ENCODE peak calls at places on chromosomes 1 and 21, in seven cellular contexts. One of them, this sample, is unnamed.

GRCh38 chr1:11967028-11967547 is 13.2 kb upstream of the MFN2 start:
- DNase-seq in T-helper 1 cell: peak
- DNase-seq in lung microvascular endothelial cell: peak
- DNase-seq in activated CD8-positive, alpha-beta memory T cell treated with anti-CD3 and anti-CD28 coated beads for 48 hours: no peak
- DNase-seq in stimulated activated effector memory CD8-positive, alpha-beta T cell treated with anti-CD3 and anti-CD28 coated beads, Interleukin-12 subunit alpha, Interleukin-12 subunit beta, amount 100 ng/mL, for 72 hours: no peak
- DNase-seq in skeletal muscle cell: no peak
- DNase-seq in GM18507: no peak
- DNase-seq in this sample: peak

GRCh38 chr1:200410566-200410878 is 686 bp upstream of the ZNF281 start:
- DNase-seq in GM18507: no peak
- DNase-seq in activated CD8-positive, alpha-beta memory T cell treated with anti-CD3 and anti-CD28 coated beads for 48 hours: no peak
- DNase-seq in T-helper 1 cell: peak
- DNase-seq in skeletal muscle cell: no peak
- DNase-seq in lung microvascular endothelial cell: peak
- DNase-seq in stimulated activated effector memory CD8-positive, alpha-beta T cell treated with anti-CD3 and anti-CD28 coated beads, Interleukin-12 subunit alpha, Interleukin-12 subunit beta, amount 100 ng/mL, for 72 hours: no peak
- DNase-seq in this sample: no peak

GRCh38 chr1:247113094-247113497 is 8.9 kb upstream of the ZNF669 start:
- DNase-seq in skeletal muscle cell: no peak
- DNase-seq in GM18507: no peak
- DNase-seq in stimulated activated effector memory CD8-positive, alpha-beta T cell treated with anti-CD3 and anti-CD28 coated beads, Interleukin-12 subunit alpha, Interleukin-12 subunit beta, amount 100 ng/mL, for 72 hours: no peak
- DNase-seq in lung microvascular endothelial cell: peak
- DNase-seq in activated CD8-positive, alpha-beta memory T cell treated with anti-CD3 and anti-CD28 coated beads for 48 hours: no peak
- DNase-seq in T-helper 1 cell: no peak
- DNase-seq in this sample: no peak

GRCh38 chr1:234986750-234987414 is 141.8 kb downstream of the TOMM20 start:
- DNase-seq in lung microvascular endothelial cell: peak
- DNase-seq in T-helper 1 cell: no peak
- DNase-seq in stimulated activated effector memory CD8-positive, alpha-beta T cell treated with anti-CD3 and anti-CD28 coated beads, Interleukin-12 subunit alpha, Interleukin-12 subunit beta, amount 100 ng/mL, for 72 hours: no peak
- DNase-seq in GM18507: no peak
- DNase-seq in activated CD8-positive, alpha-beta memory T cell treated with anti-CD3 and anti-CD28 coated beads for 48 hours: no peak
- DNase-seq in skeletal muscle cell: no peak
- DNase-seq in this sample: no peak

GRCh38 chr1:1430114-1430982 is 5.1 kb upstream of the VWA1 start:
- DNase-seq in stimulated activated effector memory CD8-positive, alpha-beta T cell treated with anti-CD3 and anti-CD28 coated beads, Interleukin-12 subunit alpha, Interleukin-12 subunit beta, amount 100 ng/mL, for 72 hours: no peak
- DNase-seq in GM18507: no peak
- DNase-seq in lung microvascular endothelial cell: peak
- DNase-seq in skeletal muscle cell: no peak
- DNase-seq in T-helper 1 cell: no peak
- DNase-seq in activated CD8-positive, alpha-beta memory T cell treated with anti-CD3 and anti-CD28 coated beads for 48 hours: no peak
- DNase-seq in this sample: peak

GRCh38 chr1:15337656-15338402 is 71.9 kb upstream of the EFHD2 start:
- DNase-seq in GM18507: no peak
- DNase-seq in skeletal muscle cell: peak
- DNase-seq in lung microvascular endothelial cell: peak
- DNase-seq in activated CD8-positive, alpha-beta memory T cell treated with anti-CD3 and anti-CD28 coated beads for 48 hours: no peak
- DNase-seq in stimulated activated effector memory CD8-positive, alpha-beta T cell treated with anti-CD3 and anti-CD28 coated beads, Interleukin-12 subunit alpha, Interleukin-12 subunit beta, amount 100 ng/mL, for 72 hours: no peak
- DNase-seq in T-helper 1 cell: no peak
- DNase-seq in this sample: peak

GRCh38 chr21:29196664-29197052 is 66.2 kb downstream of the MAP3K7CL start:
- DNase-seq in GM18507: no peak
- DNase-seq in stimulated activated effector memory CD8-positive, alpha-beta T cell treated with anti-CD3 and anti-CD28 coated beads, Interleukin-12 subunit alpha, Interleukin-12 subunit beta, amount 100 ng/mL, for 72 hours: no peak
- DNase-seq in activated CD8-positive, alpha-beta memory T cell treated with anti-CD3 and anti-CD28 coated beads for 48 hours: no peak
- DNase-seq in lung microvascular endothelial cell: peak
- DNase-seq in T-helper 1 cell: no peak
- DNase-seq in skeletal muscle cell: no peak
- DNase-seq in this sample: no peak

GRCh38 chr1:19648689-19649088 is 4.6 kb downstream of the NBL1 start:
- DNase-seq in activated CD8-positive, alpha-beta memory T cell treated with anti-CD3 and anti-CD28 coated beads for 48 hours: no peak
- DNase-seq in GM18507: no peak
- DNase-seq in skeletal muscle cell: no peak
- DNase-seq in T-helper 1 cell: no peak
- DNase-seq in lung microvascular endothelial cell: peak
- DNase-seq in stimulated activated effector memory CD8-positive, alpha-beta T cell treated with anti-CD3 and anti-CD28 coated beads, Interleukin-12 subunit alpha, Interleukin-12 subunit beta, amount 100 ng/mL, for 72 hours: no peak
- DNase-seq in this sample: peak

GRCh38 chr21:16085436-16085835 is 355.7 kb downstream of the USP25 start:
- DNase-seq in T-helper 1 cell: no peak
- DNase-seq in activated CD8-positive, alpha-beta memory T cell treated with anti-CD3 and anti-CD28 coated beads for 48 hours: no peak
- DNase-seq in GM18507: no peak
- DNase-seq in lung microvascular endothelial cell: no peak
- DNase-seq in skeletal muscle cell: no peak
- DNase-seq in stimulated activated effector memory CD8-positive, alpha-beta T cell treated with anti-CD3 and anti-CD28 coated beads, Interleukin-12 subunit alpha, Interleukin-12 subunit beta, amount 100 ng/mL, for 72 hours: no peak
- DNase-seq in this sample: peak

GRCh38 chr1:58717979-58718378 is 18.1 kb upstream of the MYSM1 start:
- DNase-seq in skeletal muscle cell: no peak
- DNase-seq in stimulated activated effector memory CD8-positive, alpha-beta T cell treated with anti-CD3 and anti-CD28 coated beads, Interleukin-12 subunit alpha, Interleukin-12 subunit beta, amount 100 ng/mL, for 72 hours: no peak
- DNase-seq in activated CD8-positive, alpha-beta memory T cell treated with anti-CD3 and anti-CD28 coated beads for 48 hours: no peak
- DNase-seq in lung microvascular endothelial cell: peak
- DNase-seq in GM18507: no peak
- DNase-seq in T-helper 1 cell: peak
- DNase-seq in this sample: no peak

GRCh38 chr1:225962440-225962975 is 21.5 kb upstream of the LEFTY2 start:
- DNase-seq in stimulated activated effector memory CD8-positive, alpha-beta T cell treated with anti-CD3 and anti-CD28 coated beads, Interleukin-12 subunit alpha, Interleukin-12 subunit beta, amount 100 ng/mL, for 72 hours: peak
- DNase-seq in skeletal muscle cell: no peak
- DNase-seq in activated CD8-positive, alpha-beta memory T cell treated with anti-CD3 and anti-CD28 coated beads for 48 hours: peak
- DNase-seq in T-helper 1 cell: peak
- DNase-seq in lung microvascular endothelial cell: peak
- DNase-seq in GM18507: peak
- DNase-seq in this sample: no peak

GRCh38 chr1:15680131-15680530 is 4.0 kb upstream of the PLEKHM2 start:
- DNase-seq in activated CD8-positive, alpha-beta memory T cell treated with anti-CD3 and anti-CD28 coated beads for 48 hours: no peak
- DNase-seq in GM18507: no peak
- DNase-seq in skeletal muscle cell: peak
- DNase-seq in lung microvascular endothelial cell: no peak
- DNase-seq in T-helper 1 cell: no peak
- DNase-seq in stimulated activated effector memory CD8-positive, alpha-beta T cell treated with anti-CD3 and anti-CD28 coated beads, Interleukin-12 subunit alpha, Interleukin-12 subunit beta, amount 100 ng/mL, for 72 hours: no peak
- DNase-seq in this sample: peak